ENCODE peak calls at places on chromosomes 4 and X, in five cellular contexts. One of them, this sample, is unnamed.

GRCh38 chrX:153863251-153863991 is 22.6 kb downstream of the L1CAM start:
- DNase-seq in left lung: no peak
- DNase-seq in ovary: no peak
- DNase-seq in mammary epithelial cell: no peak
- DNase-seq in upper lobe of right lung: no peak
- DNase-seq in this sample: no peak

GRCh38 chr4:139005774-139006173 is 9.8 kb upstream of the NOCT start:
- DNase-seq in ovary: no peak
- DNase-seq in left lung: no peak
- DNase-seq in upper lobe of right lung: no peak
- DNase-seq in mammary epithelial cell: no peak
- DNase-seq in this sample: no peak

GRCh38 chr4:129140521-129140920 is 44.6 kb downstream of the C4orf33 start:
- DNase-seq in upper lobe of right lung: no peak
- DNase-seq in left lung: no peak
- DNase-seq in ovary: no peak
- DNase-seq in mammary epithelial cell: no peak
- DNase-seq in this sample: no peak

GRCh38 chrX:111581086-111581485 is 69.6 kb downstream of the SERTM2 start:
- DNase-seq in mammary epithelial cell: peak; percentile 6
- DNase-seq in left lung: no peak
- DNase-seq in ovary: no peak
- DNase-seq in upper lobe of right lung: no peak
- DNase-seq in this sample: no peak

GRCh38 chr4:102301167-102301566 is 44.1 kb downstream of the SLC39A8 start:
- DNase-seq in mammary epithelial cell: no peak
- DNase-seq in upper lobe of right lung: no peak
- DNase-seq in left lung: no peak
- DNase-seq in ovary: no peak
- DNase-seq in this sample: no peak

GRCh38 chr4:109548655-109549054 is 11.4 kb upstream of the MCUB start:
- DNase-seq in left lung: peak; percentile 48
- DNase-seq in ovary: no peak
- DNase-seq in upper lobe of right lung: no peak
- DNase-seq in mammary epithelial cell: peak; percentile 92
- DNase-seq in this sample: no peak

GRCh38 chrX:132592880-132593279 is 104.0 kb upstream of the MBNL3 start:
- DNase-seq in ovary: no peak
- DNase-seq in mammary epithelial cell: no peak
- DNase-seq in left lung: no peak
- DNase-seq in upper lobe of right lung: no peak
- DNase-seq in this sample: no peak

GRCh38 chr4:109996531-109996930 is 83.8 kb downstream of the EGF start:
- DNase-seq in mammary epithelial cell: peak; percentile 40
- DNase-seq in left lung: no peak
- DNase-seq in upper lobe of right lung: no peak
- DNase-seq in ovary: no peak
- DNase-seq in this sample: no peak

GRCh38 chr4:161714022-161714751 is 449.6 kb downstream of the FSTL5 start:
- DNase-seq in left lung: no peak
- DNase-seq in mammary epithelial cell: peak; percentile 95
- DNase-seq in ovary: no peak
- DNase-seq in upper lobe of right lung: no peak
- DNase-seq in this sample: no peak

GRCh38 chr4:150119492-150119891 is 41.2 kb downstream of the DCLK2 start:
- DNase-seq in ovary: no peak
- DNase-seq in upper lobe of right lung: no peak
- DNase-seq in mammary epithelial cell: no peak
- DNase-seq in left lung: no peak
- DNase-seq in this sample: no peak

GRCh38 chr4:121706595-121707021 is 9.8 kb upstream of the ANXA5 start:
- DNase-seq in upper lobe of right lung: no peak
- DNase-seq in ovary: no peak
- DNase-seq in mammary epithelial cell: peak; percentile 46
- DNase-seq in left lung: no peak
- DNase-seq in this sample: no peak

GRCh38 chr4:117422272-117422671 is 336.9 kb upstream of the TRAM1L1 start:
- DNase-seq in ovary: no peak
- DNase-seq in mammary epithelial cell: no peak
- DNase-seq in upper lobe of right lung: no peak
- DNase-seq in left lung: no peak
- DNase-seq in this sample: no peak

GRCh38 chr4:139530833-139531427 is 25.1 kb downstream of the SETD7 start:
- DNase-seq in upper lobe of right lung: no peak
- DNase-seq in mammary epithelial cell: peak; percentile 29
- DNase-seq in ovary: peak; percentile 55
- DNase-seq in left lung: no peak
- DNase-seq in this sample: no peak

GRCh38 chr4:6942238-6942800 is 32.7 kb downstream of the TBC1D14 start:
- DNase-seq in mammary epithelial cell: peak; percentile 90
- DNase-seq in ovary: peak; percentile 64
- DNase-seq in left lung: no peak
- DNase-seq in upper lobe of right lung: no peak
- DNase-seq in this sample: no peak

GRCh38 chr4:69781458-69782418 is 21.3 kb upstream of the SULT1B1 start:
- DNase-seq in upper lobe of right lung: no peak
- DNase-seq in ovary: no peak
- DNase-seq in mammary epithelial cell: no peak
- DNase-seq in left lung: no peak
- DNase-seq in this sample: no peak

GRCh38 chr4:184907216-184907615 is 81.4 kb upstream of the ACSL1 start:
- DNase-seq in upper lobe of right lung: no peak
- DNase-seq in ovary: no peak
- DNase-seq in left lung: no peak
- DNase-seq in mammary epithelial cell: peak; percentile 10
- DNase-seq in this sample: no peak

GRCh38 chrX:10677490-10677889 is 57.1 kb upstream of the MID1 start:
- DNase-seq in upper lobe of right lung: no peak
- DNase-seq in left lung: no peak
- DNase-seq in ovary: no peak
- DNase-seq in mammary epithelial cell: no peak
- DNase-seq in this sample: no peak

GRCh38 chrX:19593684-19594083 is 78.4 kb upstream of the MAP3K15 start:
- DNase-seq in ovary: peak; percentile 28
- DNase-seq in mammary epithelial cell: no peak
- DNase-seq in left lung: no peak
- DNase-seq in upper lobe of right lung: no peak
- DNase-seq in this sample: no peak

GRCh38 chr4:129429566-129430339 is 333.8 kb downstream of the C4orf33 start:
- DNase-seq in ovary: no peak
- DNase-seq in upper lobe of right lung: no peak
- DNase-seq in left lung: no peak
- DNase-seq in mammary epithelial cell: peak; percentile 19
- DNase-seq in this sample: no peak

GRCh38 chr4:98573791-98574190 is 84.6 kb downstream of the TSPAN5 start:
- DNase-seq in mammary epithelial cell: peak; percentile 53
- DNase-seq in left lung: no peak
- DNase-seq in upper lobe of right lung: no peak
- DNase-seq in ovary: no peak
- DNase-seq in this sample: no peak

GRCh38 chrX:78595901-78596502 is 63.1 kb downstream of the RTL3 start:
- DNase-seq in mammary epithelial cell: no peak
- DNase-seq in upper lobe of right lung: no peak
- DNase-seq in left lung: no peak
- DNase-seq in ovary: peak; percentile 16
- DNase-seq in this sample: no peak

GRCh38 chrX:5748751-5749150 is 479.9 kb downstream of the NLGN4X start:
- DNase-seq in upper lobe of right lung: no peak
- DNase-seq in mammary epithelial cell: no peak
- DNase-seq in ovary: no peak
- DNase-seq in left lung: no peak
- DNase-seq in this sample: no peak

GRCh38 chr4:141046255-141046654 is 87.0 kb downstream of the RNF150 start:
- DNase-seq in mammary epithelial cell: peak; percentile 73
- DNase-seq in upper lobe of right lung: no peak
- DNase-seq in ovary: peak; percentile 43
- DNase-seq in left lung: no peak
- DNase-seq in this sample: no peak

GRCh38 chrX:18676470-18676869 is 4.6 kb upstream of the RS1 start:
- DNase-seq in upper lobe of right lung: no peak
- DNase-seq in ovary: peak; percentile 32
- DNase-seq in mammary epithelial cell: no peak
- DNase-seq in left lung: no peak
- DNase-seq in this sample: no peak

GRCh38 chrX:48919360-48919821 is 567 bp upstream of the PIM2 start:
- DNase-seq in left lung: no peak
- DNase-seq in mammary epithelial cell: no peak
- DNase-seq in upper lobe of right lung: no peak
- DNase-seq in ovary: peak; percentile 24
- DNase-seq in this sample: no peak

GRCh38 chr4:69697536-69697935 is 44.5 kb upstream of the UGT2A1 start:
- DNase-seq in upper lobe of right lung: no peak
- DNase-seq in mammary epithelial cell: peak; percentile 77
- DNase-seq in ovary: no peak
- DNase-seq in left lung: no peak
- DNase-seq in this sample: no peak

DNA sequence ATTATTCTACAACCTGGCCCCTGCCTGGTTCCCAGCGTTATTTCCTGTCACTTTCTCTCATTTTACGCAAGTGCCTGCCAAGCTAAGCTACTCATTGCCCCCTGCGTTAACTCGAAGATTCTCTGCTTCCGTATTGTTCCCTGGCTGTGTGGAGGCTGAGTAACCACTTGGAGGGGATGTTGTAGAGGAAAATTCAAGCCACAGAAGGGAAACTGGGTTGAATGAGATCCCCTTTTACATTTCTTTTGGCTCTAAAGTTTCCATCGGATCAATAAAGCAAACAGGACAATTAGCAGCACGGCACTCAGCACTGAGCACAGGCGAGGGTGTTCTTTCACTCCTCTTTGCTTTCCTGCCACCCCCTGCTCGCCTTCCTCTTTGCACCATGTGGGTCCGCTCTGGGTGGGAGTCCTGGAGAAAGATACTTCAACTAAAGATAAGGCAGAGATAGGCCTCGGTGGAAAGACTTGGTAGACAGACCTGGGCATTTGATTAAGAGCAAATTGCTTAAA is 4.2 kb upstream of the TMSB4X start:
- DNase-seq in left lung: no peak
- DNase-seq in ovary: peak; percentile 42
- DNase-seq in mammary epithelial cell: no peak
- DNase-seq in upper lobe of right lung: no peak
- DNase-seq in this sample: no peak
- H3K4me1 ChIP-seq in left lung: peaks cover 38% of the 10 kb centered on the region
- H3K4me1 ChIP-seq in ovary: no peaks in the 10 kb centered on the region
- H3K4me1 ChIP-seq in mammary epithelial cell: peaks cover 7% of the 10 kb centered on the region
- H3K4me1 ChIP-seq in upper lobe of right lung: peaks cover 6% of the 10 kb centered on the region
- H3K4me1 ChIP-seq in this sample: peaks cover 19% of the 10 kb centered on the region

GRCh38 chr4:124483043-124483906 is 229.3 kb downstream of the ANKRD50 start:
- DNase-seq in ovary: no peak
- DNase-seq in mammary epithelial cell: no peak
- DNase-seq in upper lobe of right lung: no peak
- DNase-seq in left lung: no peak
- DNase-seq in this sample: no peak

GRCh38 chr4:124481123-124481522 is 231.4 kb downstream of the ANKRD50 start:
- DNase-seq in upper lobe of right lung: no peak
- DNase-seq in ovary: no peak
- DNase-seq in mammary epithelial cell: no peak
- DNase-seq in left lung: no peak
- DNase-seq in this sample: no peak

GRCh38 chr4:124478518-124478917 is 234.0 kb downstream of the ANKRD50 start:
- DNase-seq in mammary epithelial cell: no peak
- DNase-seq in left lung: no peak
- DNase-seq in upper lobe of right lung: no peak
- DNase-seq in ovary: no peak
- DNase-seq in this sample: no peak

GRCh38 chr4:124484008-124484407 is 228.5 kb downstream of the ANKRD50 start:
- DNase-seq in ovary: no peak
- DNase-seq in mammary epithelial cell: no peak
- DNase-seq in upper lobe of right lung: no peak
- DNase-seq in left lung: no peak
- DNase-seq in this sample: no peak

DNA sequence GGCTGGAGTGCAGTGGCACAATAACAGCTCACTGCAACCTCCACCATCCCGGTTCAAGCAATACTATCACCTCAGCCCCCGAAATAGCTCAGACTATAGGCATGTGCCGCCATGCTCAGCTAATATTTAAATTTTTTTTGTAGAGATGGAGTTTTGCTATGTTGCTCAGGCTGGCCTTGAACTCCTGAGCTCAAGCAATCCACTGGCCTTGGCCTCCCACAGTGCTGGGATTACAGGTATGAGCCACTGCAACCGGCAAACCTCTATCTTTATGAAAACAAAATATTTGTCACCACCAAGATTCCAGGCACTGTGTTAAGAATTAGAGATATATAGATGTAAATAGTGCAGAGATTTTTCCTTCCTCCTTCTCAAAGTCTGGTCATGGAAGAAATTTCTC is 232.5 kb downstream of the ANKRD50 start:
- DNase-seq in mammary epithelial cell: no peak
- DNase-seq in ovary: no peak
- DNase-seq in left lung: no peak
- DNase-seq in upper lobe of right lung: no peak
- DNase-seq in this sample: no peak
- H3K4me1 ChIP-seq in mammary epithelial cell: no peaks in the 10 kb centered on the region
- H3K4me1 ChIP-seq in ovary: no peaks in the 10 kb centered on the region
- H3K4me1 ChIP-seq in left lung: no peaks in the 10 kb centered on the region
- H3K4me1 ChIP-seq in upper lobe of right lung: no peaks in the 10 kb centered on the region
- H3K4me1 ChIP-seq in this sample: no peaks in the 10 kb centered on the region

GRCh38 chrX:45806410-45807121 is 605.9 kb upstream of the DIPK2B start:
- DNase-seq in ovary: peak; percentile 21
- DNase-seq in left lung: no peak
- DNase-seq in mammary epithelial cell: peak; percentile 69
- DNase-seq in upper lobe of right lung: no peak
- DNase-seq in this sample: no peak
- H3K4me1 ChIP-seq in ovary: peaks cover 5% of the 10 kb centered on the region
- H3K4me1 ChIP-seq in left lung: peaks cover 27% of the 10 kb centered on the region
- H3K4me1 ChIP-seq in mammary epithelial cell: peaks cover 47% of the 10 kb centered on the region
- H3K4me1 ChIP-seq in upper lobe of right lung: no peaks in the 10 kb centered on the region
- H3K4me1 ChIP-seq in this sample: no peaks in the 10 kb centered on the region

GRCh38 chr4:74374128-74374527 is 9.2 kb downstream of the EREG start:
- DNase-seq in ovary: no peak
- DNase-seq in left lung: no peak
- DNase-seq in upper lobe of right lung: no peak
- DNase-seq in mammary epithelial cell: no peak
- DNase-seq in this sample: no peak
- H3K4me1 ChIP-seq in ovary: no peaks in the 10 kb centered on the region
- H3K4me1 ChIP-seq in left lung: no peaks in the 10 kb centered on the region
- H3K4me1 ChIP-seq in upper lobe of right lung: no peaks in the 10 kb centered on the region
- H3K4me1 ChIP-seq in mammary epithelial cell: peaks cover 54% of the 10 kb centered on the region
- H3K4me1 ChIP-seq in this sample: peaks cover 28% of the 10 kb centered on the region

GRCh38 chr4:153532636-153533035 is 66.5 kb downstream of the TMEM131L start:
- DNase-seq in ovary: no peak
- DNase-seq in mammary epithelial cell: no peak
- DNase-seq in upper lobe of right lung: no peak
- DNase-seq in left lung: no peak
- DNase-seq in this sample: no peak

GRCh38 chr4:153534792-153535629 is 68.9 kb downstream of the TMEM131L start:
- DNase-seq in ovary: no peak
- DNase-seq in upper lobe of right lung: no peak
- DNase-seq in left lung: no peak
- DNase-seq in mammary epithelial cell: no peak
- DNase-seq in this sample: no peak

GRCh38 chr4:153532227-153532626 is 66.1 kb downstream of the TMEM131L start:
- DNase-seq in ovary: no peak
- DNase-seq in left lung: no peak
- DNase-seq in upper lobe of right lung: no peak
- DNase-seq in mammary epithelial cell: no peak
- DNase-seq in this sample: no peak

GRCh38 chr4:153530996-153531375 is 64.8 kb downstream of the TMEM131L start:
- DNase-seq in ovary: no peak
- DNase-seq in mammary epithelial cell: no peak
- DNase-seq in left lung: no peak
- DNase-seq in upper lobe of right lung: no peak
- DNase-seq in this sample: no peak

GRCh38 chr4:153533387-153533786 is 67.2 kb downstream of the TMEM131L start:
- DNase-seq in ovary: no peak
- DNase-seq in mammary epithelial cell: no peak
- DNase-seq in upper lobe of right lung: no peak
- DNase-seq in left lung: no peak
- DNase-seq in this sample: no peak
- H3K4me1 ChIP-seq in ovary: peaks cover 7% of the 10 kb centered on the region
- H3K4me1 ChIP-seq in mammary epithelial cell: no peaks in the 10 kb centered on the region
- H3K4me1 ChIP-seq in upper lobe of right lung: peaks cover 48% of the 10 kb centered on the region
- H3K4me1 ChIP-seq in left lung: peaks cover 48% of the 10 kb centered on the region
- H3K4me1 ChIP-seq in this sample: peaks cover 5% of the 10 kb centered on the region

This sample was measured in esophagus squamous epithelium.